ENCODE peak calls at places on chromosomes 12 and 14, in six cellular contexts. One of them, this sample, is unnamed.

GRCh38 chr12:110940933-110941332 is 20.6 kb upstream of the MYL2 start:
- DNase-seq in mesenchymal stem cell: no peak
- DNase-seq in Peyer's patch: no peak
- DNase-seq in AG04450: no peak
- DNase-seq in cardiac fibroblast: no peak
- DNase-seq in A549: no peak
- DNase-seq in this sample: no peak

GRCh38 chr14:36820111-36820709 is 158.6 kb downstream of the PAX9 start:
- DNase-seq in mesenchymal stem cell: no peak
- DNase-seq in Peyer's patch: no peak
- DNase-seq in cardiac fibroblast: no peak
- DNase-seq in A549: peak
- DNase-seq in AG04450: no peak
- DNase-seq in this sample: no peak

GRCh38 chr14:52000019-52000582 is 10.8 kb downstream of the RTRAF start:
- DNase-seq in Peyer's patch: no peak
- DNase-seq in cardiac fibroblast: peak
- DNase-seq in mesenchymal stem cell: no peak
- DNase-seq in AG04450: no peak
- DNase-seq in A549: no peak
- DNase-seq in this sample: no peak

GRCh38 chr12:111975161-111975931 is 37.6 kb downstream of the TMEM116 start:
- DNase-seq in A549: no peak
- DNase-seq in mesenchymal stem cell: peak
- DNase-seq in cardiac fibroblast: no peak
- DNase-seq in AG04450: peak
- DNase-seq in Peyer's patch: no peak
- DNase-seq in this sample: no peak

GRCh38 chr14:64732066-64732465 is 27.8 kb downstream of the PLEKHG3 start:
- DNase-seq in AG04450: no peak
- DNase-seq in cardiac fibroblast: no peak
- DNase-seq in mesenchymal stem cell: no peak
- DNase-seq in A549: no peak
- DNase-seq in Peyer's patch: peak
- DNase-seq in this sample: no peak

GRCh38 chr14:67166450-67166853 is 22.8 kb upstream of the GARIN2 start:
- DNase-seq in Peyer's patch: no peak
- DNase-seq in cardiac fibroblast: peak
- DNase-seq in AG04450: peak
- DNase-seq in A549: peak
- DNase-seq in mesenchymal stem cell: peak
- DNase-seq in this sample: peak

GRCh38 chr14:62357362-62357761 is 595.1 kb downstream of the SNAPC1 start:
- DNase-seq in A549: no peak
- DNase-seq in Peyer's patch: no peak
- DNase-seq in cardiac fibroblast: no peak
- DNase-seq in mesenchymal stem cell: no peak
- DNase-seq in AG04450: no peak
- DNase-seq in this sample: no peak

GRCh38 chr12:51955702-51956101 is 4.2 kb downstream of the ACVR1B start:
- DNase-seq in mesenchymal stem cell: no peak
- DNase-seq in AG04450: no peak
- DNase-seq in Peyer's patch: no peak
- DNase-seq in cardiac fibroblast: no peak
- DNase-seq in A549: no peak
- DNase-seq in this sample: no peak

DNA sequence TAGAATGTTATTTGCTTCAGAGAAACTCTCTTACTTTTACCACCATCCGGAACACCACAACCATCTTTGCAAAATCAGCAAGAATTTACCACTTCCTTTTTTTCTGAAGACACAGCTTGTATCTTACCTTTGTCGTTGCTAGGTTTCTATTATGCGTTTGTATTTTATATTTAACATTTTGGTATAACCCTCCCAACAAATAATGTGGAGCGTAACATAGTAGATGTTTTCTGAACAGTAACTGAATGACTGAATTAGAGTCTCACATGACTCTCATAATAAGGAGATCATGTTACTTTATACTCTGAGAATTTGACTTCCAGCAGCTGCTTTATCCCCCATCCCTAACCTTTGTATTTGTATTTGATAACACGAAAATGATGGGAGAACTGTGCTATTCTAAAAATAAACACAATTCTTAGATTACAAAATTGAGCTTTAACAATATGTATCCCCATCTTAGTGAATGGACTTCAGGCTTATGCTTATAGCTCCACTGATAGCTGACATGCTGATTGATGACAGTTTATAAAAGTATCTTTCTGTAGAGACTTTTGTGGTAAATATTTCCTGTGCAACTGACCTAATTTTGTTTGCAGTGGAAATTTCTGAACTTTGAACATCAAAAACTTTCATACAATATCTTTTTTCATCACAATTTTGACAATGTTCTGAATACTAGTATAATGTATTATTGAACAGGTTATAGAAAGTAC is 7.9 kb upstream of the KLRB1 start:
- DNase-seq in Peyer's patch: no peak
- DNase-seq in mesenchymal stem cell: no peak
- DNase-seq in A549: no peak
- DNase-seq in cardiac fibroblast: no peak
- DNase-seq in AG04450: no peak
- DNase-seq in this sample: no peak
- H3K4me3 ChIP-seq in Peyer's patch: no peak
- H3K4me3 ChIP-seq in mesenchymal stem cell: no peak
- H3K4me3 ChIP-seq in A549: no peak
- H3K4me3 ChIP-seq in cardiac fibroblast: no peak
- H3K4me3 ChIP-seq in AG04450: no peak
- H3K4me3 ChIP-seq in this sample: no peak

DNA sequence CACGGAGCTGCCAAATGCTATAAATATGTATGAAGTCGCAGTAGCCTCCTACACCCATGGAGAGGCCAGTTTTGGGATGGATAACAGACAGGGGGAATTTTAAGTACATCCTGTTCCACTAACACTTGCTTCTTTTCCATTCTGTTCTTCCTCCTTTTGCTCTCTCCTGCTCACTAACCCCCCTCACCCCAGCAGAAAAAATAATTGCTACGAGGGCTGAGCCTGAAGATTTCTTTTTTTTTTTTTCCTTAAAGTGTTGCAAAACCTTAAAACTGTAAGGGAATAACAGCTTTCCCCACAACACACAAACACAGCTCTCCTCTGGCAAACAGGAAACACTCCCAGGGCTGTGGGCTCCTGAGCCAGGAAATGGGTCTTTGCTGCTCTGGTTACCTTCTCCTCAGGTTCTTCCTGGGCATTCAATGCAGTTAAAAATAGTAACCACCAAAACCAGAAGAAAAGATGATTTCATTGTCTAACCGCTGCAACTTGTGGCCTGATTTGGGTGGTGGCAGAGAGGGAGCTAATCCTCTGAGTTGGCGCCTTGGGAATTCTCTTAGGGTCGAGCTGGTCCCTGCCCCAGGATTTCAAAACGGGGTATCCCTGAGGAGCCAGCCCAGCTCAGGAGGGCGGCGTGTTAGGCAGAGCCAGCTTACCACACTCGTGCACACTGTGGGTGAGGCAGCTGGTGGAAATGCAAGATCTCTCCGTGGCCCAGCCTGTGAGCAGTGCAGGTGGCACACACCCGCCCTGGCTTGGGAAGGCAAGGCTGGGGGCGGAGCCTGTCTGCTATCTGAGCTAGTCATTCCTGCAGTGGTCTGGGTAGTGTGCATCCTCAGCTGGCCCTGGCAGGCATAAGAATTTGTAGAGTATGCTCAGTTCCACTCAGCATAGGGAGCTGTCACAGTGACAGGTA is 17.1 kb upstream of the EMP1 start:
- DNase-seq in cardiac fibroblast: peak
- DNase-seq in mesenchymal stem cell: peak
- DNase-seq in A549: peak
- DNase-seq in Peyer's patch: peak
- DNase-seq in AG04450: no peak
- DNase-seq in this sample: no peak
- H3K4me3 ChIP-seq in cardiac fibroblast: no peak
- H3K4me3 ChIP-seq in mesenchymal stem cell: peak
- H3K4me3 ChIP-seq in A549: no peak
- H3K4me3 ChIP-seq in Peyer's patch: no peak
- H3K4me3 ChIP-seq in AG04450: no peak
- H3K4me3 ChIP-seq in this sample: no peak

DNA sequence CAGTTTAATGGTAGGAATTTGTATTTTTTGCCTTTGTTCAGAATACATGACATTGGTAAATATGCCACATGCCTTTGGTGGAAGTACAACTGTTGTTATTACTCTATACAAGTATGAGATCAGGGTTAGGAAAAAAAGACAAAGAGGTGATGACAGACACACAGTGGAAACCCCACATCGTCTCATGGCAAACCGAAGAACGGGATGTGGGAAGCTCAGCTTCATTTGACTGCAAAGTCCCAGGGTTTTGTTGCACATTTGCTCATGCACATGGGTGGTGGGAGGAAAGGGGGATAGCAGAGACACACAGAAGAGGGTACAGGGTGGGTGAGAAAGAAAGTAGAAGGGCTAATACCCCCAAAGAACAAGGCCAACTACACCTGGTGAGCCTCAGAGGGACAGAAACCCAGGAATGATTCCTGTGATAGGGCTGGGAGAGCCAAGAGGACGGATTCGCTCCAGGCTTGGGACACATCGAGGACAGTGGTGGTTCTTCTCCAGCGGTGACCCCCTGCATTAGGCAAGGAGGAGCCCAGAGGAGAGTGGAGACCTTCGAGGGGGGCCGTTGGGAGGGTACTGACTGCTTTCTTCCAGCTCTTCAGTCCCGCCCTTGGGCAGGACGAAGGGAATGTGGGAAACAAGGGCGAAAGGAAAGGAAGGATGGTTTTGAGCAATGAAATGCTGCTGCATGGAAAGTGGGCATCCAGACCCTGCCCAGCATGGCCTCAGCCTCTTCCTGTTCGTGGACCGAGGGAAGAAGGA is 8.1 kb downstream of the VAMP1 start:
- DNase-seq in Peyer's patch: no peak
- DNase-seq in mesenchymal stem cell: no peak
- DNase-seq in AG04450: no peak
- DNase-seq in cardiac fibroblast: no peak
- DNase-seq in A549: no peak
- DNase-seq in this sample: no peak
- H3K4me3 ChIP-seq in Peyer's patch: no peak
- H3K4me3 ChIP-seq in mesenchymal stem cell: no peak
- H3K4me3 ChIP-seq in AG04450: no peak
- H3K4me3 ChIP-seq in cardiac fibroblast: no peak
- H3K4me3 ChIP-seq in A549: no peak
- H3K4me3 ChIP-seq in this sample: no peak

GRCh38 chr12:65891987-65892481 is 67.8 kb downstream of the HMGA2 start:
- DNase-seq in AG04450: peak
- DNase-seq in cardiac fibroblast: peak
- DNase-seq in Peyer's patch: no peak
- DNase-seq in A549: peak
- DNase-seq in mesenchymal stem cell: peak
- DNase-seq in this sample: peak
- H3K4me3 ChIP-seq in AG04450: peak
- H3K4me3 ChIP-seq in cardiac fibroblast: peak
- H3K4me3 ChIP-seq in Peyer's patch: no peak
- H3K4me3 ChIP-seq in A549: peak
- H3K4me3 ChIP-seq in mesenchymal stem cell: peak
- H3K4me3 ChIP-seq in this sample: no peak

DNA sequence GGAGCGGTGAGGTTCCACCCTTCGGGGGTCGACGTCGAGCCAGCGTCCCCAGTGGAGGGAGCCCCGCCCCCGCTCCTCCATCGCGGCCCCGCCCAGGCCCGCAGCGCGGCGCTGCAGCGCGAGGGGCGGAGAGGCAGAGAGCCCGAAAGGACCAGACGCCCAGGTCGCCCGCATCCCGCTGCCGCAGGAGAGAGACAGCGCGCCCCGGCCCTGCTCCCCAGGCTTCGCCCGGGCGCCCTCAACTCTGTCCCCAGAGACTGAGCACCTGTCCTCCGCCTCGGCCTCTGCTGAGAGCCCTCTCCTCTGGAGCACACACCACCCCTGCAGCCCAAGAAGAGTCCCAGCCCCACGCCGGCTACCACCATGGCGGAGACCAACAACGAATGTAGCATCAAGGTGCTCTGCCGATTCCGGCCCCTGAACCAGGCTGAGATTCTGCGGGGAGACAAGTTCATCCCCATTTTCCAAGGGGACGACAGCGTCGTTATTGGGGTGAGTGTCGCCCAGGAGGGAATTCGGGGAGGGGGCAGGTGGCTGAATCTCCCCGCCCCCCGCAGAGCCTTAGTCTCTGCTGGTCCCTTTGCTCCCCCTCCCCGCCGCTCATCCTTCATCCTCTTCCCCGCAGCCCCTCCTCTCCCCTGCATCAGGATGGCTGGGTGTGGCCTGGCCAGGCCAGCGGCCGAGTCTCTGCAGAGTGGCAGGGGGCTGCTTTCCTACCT is at the start of gene KIF5A:
- DNase-seq in A549: no peak
- DNase-seq in AG04450: no peak
- DNase-seq in mesenchymal stem cell: no peak
- DNase-seq in cardiac fibroblast: no peak
- DNase-seq in Peyer's patch: no peak
- DNase-seq in this sample: no peak
- H3K4me3 ChIP-seq in A549: peak
- H3K4me3 ChIP-seq in AG04450: peak
- H3K4me3 ChIP-seq in mesenchymal stem cell: peak
- H3K4me3 ChIP-seq in cardiac fibroblast: peak
- H3K4me3 ChIP-seq in Peyer's patch: peak
- H3K4me3 ChIP-seq in this sample: peak

GRCh38 chr12:119807380-119807779 is 69.7 kb downstream of the CIT start:
- DNase-seq in A549: no peak
- DNase-seq in cardiac fibroblast: no peak
- DNase-seq in mesenchymal stem cell: no peak
- DNase-seq in AG04450: no peak
- DNase-seq in Peyer's patch: no peak
- DNase-seq in this sample: no peak

GRCh38 chr12:119803391-119803791 is 73.7 kb downstream of the CIT start:
- DNase-seq in mesenchymal stem cell: peak
- DNase-seq in Peyer's patch: no peak
- DNase-seq in A549: no peak
- DNase-seq in AG04450: no peak
- DNase-seq in cardiac fibroblast: peak
- DNase-seq in this sample: peak

GRCh38 chr12:119808441-119808840 is 68.7 kb downstream of the CIT start:
- DNase-seq in Peyer's patch: no peak
- DNase-seq in cardiac fibroblast: peak
- DNase-seq in mesenchymal stem cell: no peak
- DNase-seq in AG04450: no peak
- DNase-seq in A549: no peak
- DNase-seq in this sample: no peak

GRCh38 chr12:119802472-119802871 is 74.6 kb downstream of the CIT start:
- DNase-seq in cardiac fibroblast: peak
- DNase-seq in Peyer's patch: no peak
- DNase-seq in AG04450: no peak
- DNase-seq in mesenchymal stem cell: peak
- DNase-seq in A549: no peak
- DNase-seq in this sample: peak

DNA sequence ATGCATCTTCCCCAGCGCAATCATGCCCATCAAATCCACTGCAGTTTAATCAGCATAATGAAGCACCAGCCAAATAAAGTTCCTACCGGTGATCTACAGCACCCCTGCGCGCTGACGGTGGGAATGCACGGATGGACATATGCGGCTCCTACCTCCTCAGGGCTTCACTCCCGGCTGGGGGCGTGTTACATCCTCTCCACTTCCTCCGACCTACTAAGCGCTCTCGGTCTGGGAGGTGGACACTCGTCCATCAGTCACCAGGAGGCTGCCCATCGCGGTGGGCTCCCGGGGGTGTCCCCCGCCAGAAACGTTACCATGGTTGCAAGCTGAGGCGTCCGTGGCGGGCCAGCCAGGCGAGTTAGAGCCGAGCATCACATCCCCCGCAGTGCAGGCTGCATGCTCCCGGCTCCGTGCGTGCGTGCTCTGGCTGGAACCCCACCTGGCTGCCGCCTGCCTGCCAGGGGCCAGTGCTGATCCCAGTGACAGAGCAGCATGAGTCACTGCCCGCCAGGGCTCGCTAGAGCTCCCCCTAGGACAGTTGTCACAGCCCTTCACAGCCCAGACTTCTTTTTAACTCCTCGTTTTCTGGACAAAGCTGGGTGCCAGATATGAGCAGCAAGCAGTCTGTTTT is 73.0 kb downstream of the CIT start:
- DNase-seq in mesenchymal stem cell: peak
- DNase-seq in cardiac fibroblast: peak
- DNase-seq in Peyer's patch: no peak
- DNase-seq in AG04450: no peak
- DNase-seq in A549: peak
- DNase-seq in this sample: peak
- H3K4me3 ChIP-seq in mesenchymal stem cell: peak
- H3K4me3 ChIP-seq in cardiac fibroblast: peak
- H3K4me3 ChIP-seq in Peyer's patch: no peak
- H3K4me3 ChIP-seq in AG04450: peak
- H3K4me3 ChIP-seq in A549: no peak
- H3K4me3 ChIP-seq in this sample: no peak

This sample was measured in adrenal gland.